ENCODE peak calls at places on chromosomes 16 and 17, in seven cellular contexts. O is naive thymus-derived CD4-positive, alpha-beta T cell; Y is A549; H is heart right ventricle; X is PC-3; F is AG04450; W is AG10803. D is an unnamed sample.

GRCh38 chr17:57834146-57834741 is 15.6 kb downstream of the MRPS23 start:
- DNase-seq in X (peak), W (peak), Y (no peak), H (no peak), F (no peak), O (no peak), D (no peak)

GRCh38 chr16:89696598-89697128 is 4.8 kb downstream of the SPATA2L start:
- DNase-seq in O (no peak), Y (no peak), W (no peak), F (no peak), X (no peak), H (no peak), D (no peak)

GRCh38 chr16:22353188-22353919 is 21.1 kb downstream of the CDR2 start:
- DNase-seq in W (peak), F (peak), O (no peak), X (peak), H (no peak), Y (no peak), D (no peak)

GRCh38 chr17:78442648-78443128 is 64.2 kb downstream of the PGS1 start:
- DNase-seq in Y (no peak), O (no peak), F (peak), X (no peak), W (peak), H (peak), D (no peak)

GRCh38 chr16:2048116-2048543 is 345 bp downstream of the TSC2 start:
- DNase-seq in F (no peak), H (no peak), Y (no peak), W (no peak), O (no peak), X (no peak), D (no peak)

GRCh38 chr16:1776991-1777374 is 4.0 kb upstream of the MRPS34 start:
- DNase-seq in X (no peak), Y (no peak), W (no peak), F (no peak), O (no peak), H (no peak), D (no peak)

GRCh38 chr17:17387461-17388362 is 84.5 kb downstream of the NT5M start:
- DNase-seq in O (no peak), H (no peak), F (no peak), W (no peak), Y (peak), X (peak), D (no peak)

GRCh38 chr16:25838724-25839186 is 147.0 kb downstream of the HS3ST4 start:
- DNase-seq in F (peak), H (peak), Y (peak), O (peak), W (peak), X (peak), D (peak)

GRCh38 chr16:87369796-87370719 is 13.5 kb downstream of the FBXO31 start:
- DNase-seq in O (no peak), X (no peak), H (no peak), W (no peak), F (no peak), Y (no peak), D (no peak)

GRCh38 chr16:64910351-64910750 is 211.5 kb downstream of the CDH11 start:
- DNase-seq in Y (no peak), O (no peak), F (peak), W (peak), H (peak), X (no peak), D (no peak)

GRCh38 chr17:10265100-10265810 is 66.8 kb upstream of the GAS7 start:
- DNase-seq in W (peak), H (no peak), F (no peak), Y (no peak), X (no peak), O (no peak), D (no peak)

GRCh38 chr16:85989863-85990643 is 91.1 kb downstream of the IRF8 start:
- DNase-seq in H (no peak), W (no peak), O (no peak), F (no peak), Y (no peak), X (no peak), D (no peak)

GRCh38 chr16:11672206-11673090 is 4.2 kb downstream of the SNN start:
- DNase-seq in W (no peak), X (no peak), F (no peak), Y (no peak), H (peak), O (peak), D (no peak)

GRCh38 chr17:28864991-28865849 is 10.4 kb downstream of the ERAL1 start:
- DNase-seq in H (no peak), W (no peak), X (no peak), O (no peak), F (no peak), Y (no peak), D (no peak)

GRCh38 chr17:61928101-61928436 is 287 bp upstream of the INTS2 start:
- DNase-seq in Y (no peak), X (no peak), W (no peak), F (no peak), O (no peak), H (no peak), D (no peak)

GRCh38 chr17:33494156-33494555 is 201.1 kb upstream of the ASIC2 start:
- DNase-seq in W (peak), H (no peak), Y (no peak), X (no peak), O (no peak), F (no peak), D (no peak)

GRCh38 chr17:1546292-1546922 is 16.2 kb downstream of the PITPNA start:
- DNase-seq in O (no peak), Y (no peak), X (no peak), H (no peak), F (no peak), W (peak), D (no peak)

GRCh38 chr16:87487361-87487924 is 5.4 kb downstream of the ZCCHC14 start:
- DNase-seq in W (peak), Y (no peak), X (no peak), F (no peak), O (no peak), H (no peak), D (no peak)

GRCh38 chr16:58124601-58124915 is 4.6 kb downstream of the CFAP20 start:
- DNase-seq in Y (no peak), X (peak), F (no peak), H (no peak), W (peak), O (no peak), D (no peak)

GRCh38 chr17:70622382-70623260 is 453.3 kb downstream of the KCNJ2 start:
- DNase-seq in X (peak), W (peak), Y (peak), O (no peak), H (peak), F (no peak), D (no peak)

GRCh38 chr16:63613701-63614100 is 1508.2 kb downstream of the CDH11 start:
- DNase-seq in Y (peak), F (no peak), W (no peak), H (no peak), X (peak), O (no peak), D (no peak)

GRCh38 chr17:39963826-39964225 is 1.0 kb downstream of the GSDMA start:
- DNase-seq in W (no peak), F (no peak), X (peak), Y (no peak), H (no peak), O (no peak), D (no peak)

GRCh38 chr16:65388592-65388991 is 266.7 kb upstream of the CDH11 start:
- DNase-seq in H (no peak), O (no peak), Y (no peak), X (peak), W (no peak), F (no peak), D (no peak)

GRCh38 chr17:40718904-40719303 is 15.4 kb upstream of the KRT24 start:
- DNase-seq in Y (no peak), H (no peak), F (no peak), O (no peak), X (peak), W (no peak), D (no peak)

GRCh38 chr17:64385187-64386083 is 5.2 kb downstream of the PECAM1 start:
- DNase-seq in X (peak), Y (peak), H (peak), F (peak), W (peak), O (no peak), D (no peak)

GRCh38 chr16:11325404-11326083 is 19.7 kb upstream of the RMI2 start:
- DNase-seq in F (no peak), O (no peak), H (no peak), X (no peak), W (no peak), Y (no peak), D (no peak)

GRCh38 chr16:21283521-21284289 is 5.6 kb upstream of the CRYM start:
- DNase-seq in H (peak), O (no peak), W (no peak), Y (peak), X (no peak), F (no peak), D (no peak)

GRCh38 chr17:9284884-9285283 is 263.6 kb downstream of the NTN1 start:
- DNase-seq in F (no peak), X (no peak), O (no peak), Y (no peak), W (peak), H (peak), D (no peak)

GRCh38 chr17:66789961-66790421 is 44.9 kb upstream of the CACNG5 start:
- DNase-seq in H (no peak), O (no peak), X (no peak), W (no peak), F (no peak), Y (no peak), D (no peak)

GRCh38 chr17:9959377-9959981 is 54.4 kb upstream of the RCVRN start:
- DNase-seq in O (no peak), W (peak), X (peak), Y (peak), H (no peak), F (no peak), D (no peak)

DNA sequence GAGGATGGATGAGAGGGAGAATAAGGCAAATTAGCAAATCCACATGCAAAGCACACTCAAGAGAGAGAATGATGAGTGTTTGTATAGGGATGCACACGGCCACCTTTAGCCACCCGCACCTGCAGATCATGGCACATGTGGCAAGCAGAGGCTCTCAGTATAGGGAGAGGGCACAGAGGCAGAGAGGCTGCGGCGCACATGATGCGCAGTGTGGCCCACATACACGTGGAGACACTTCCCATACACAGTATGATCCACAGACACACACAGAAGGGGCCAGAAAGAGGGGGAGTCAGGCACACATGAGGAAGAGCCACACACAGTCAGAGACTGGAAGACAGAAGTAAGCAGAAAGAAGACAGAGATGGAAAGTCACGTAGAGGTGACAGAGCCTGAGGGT is 6.5 kb upstream of the CHD3 start:
- DNase-seq in W (no peak), O (no peak), X (no peak), Y (no peak), H (no peak), F (no peak), D (no peak)
- H3K4me3 ChIP-seq in W (no peak), O (no peak), X (no peak), Y (no peak), H (no peak), F (no peak), D (no peak)

GRCh38 chr16:77715145-77715544 is 7.2 kb upstream of the NUDT7 start:
- DNase-seq in H (no peak), W (no peak), O (no peak), X (no peak), F (no peak), Y (no peak), D (no peak)

GRCh38 chr16:77711775-77712174 is 10.5 kb upstream of the NUDT7 start:
- DNase-seq in F (no peak), Y (no peak), H (no peak), X (no peak), O (no peak), W (peak), D (no peak)
- H3K4me3 ChIP-seq in F (no peak), Y (no peak), H (no peak), X (no peak), O (no peak), W (no peak), D (no peak)

GRCh38 chr17:5283531-5284315 is 1.6 kb downstream of the RABEP1 start:
- DNase-seq in W (no peak), X (peak), H (no peak), F (no peak), O (no peak), Y (no peak), D (no peak)
- H3K4me3 ChIP-seq in W (peak), X (peak), H (peak), F (peak), O (peak), Y (peak), D (peak)

GRCh38 chr16:67174706-67175231 is 4.4 kb downstream of the NOL3 start:
- DNase-seq in X (no peak), W (no peak), O (no peak), Y (no peak), F (no peak), H (no peak), D (no peak)
- H3K4me3 ChIP-seq in X (peak), W (peak), O (peak), Y (peak), F (peak), H (peak), D (peak)

GRCh38 chr16:27235938-27236245 is 32.6 kb downstream of the KDM8 start:
- DNase-seq in X (no peak), F (no peak), Y (no peak), W (no peak), O (no peak), H (no peak), D (no peak)
- H3K4me3 ChIP-seq in X (no peak), F (no peak), Y (no peak), W (no peak), O (peak), H (no peak), D (no peak)